ENCODE peak calls at places on chromosome 18, in ten cellular contexts. One of them, this sample, is unnamed.

GRCh38 chr18:45702871-45703270 is 21.1 kb upstream of the SLC14A1 start:
- DNase-seq in cardiac muscle cell: no peak
- DNase-seq in Panc1: no peak
- DNase-seq in WTC11: no peak
- DNase-seq in fibroblast of pulmonary artery: no peak
- DNase-seq in CD8-positive, alpha-beta T cell: no peak
- DNase-seq in neural crest cell: no peak
- DNase-seq in upper lobe of right lung: no peak
- DNase-seq in nephron progenitor cell: no peak
- DNase-seq in A549: no peak
- DNase-seq in this sample: no peak

GRCh38 chr18:54415086-54415485 is 57.4 kb downstream of the C18orf54 start:
- DNase-seq in A549: no peak
- DNase-seq in WTC11: no peak
- DNase-seq in cardiac muscle cell: no peak
- DNase-seq in CD8-positive, alpha-beta T cell: no peak
- DNase-seq in neural crest cell: no peak
- DNase-seq in fibroblast of pulmonary artery: no peak
- DNase-seq in nephron progenitor cell: no peak
- DNase-seq in Panc1: no peak
- DNase-seq in upper lobe of right lung: no peak
- DNase-seq in this sample: no peak

GRCh38 chr18:54129448-54130134 is 94.9 kb downstream of the MBD2 start:
- DNase-seq in CD8-positive, alpha-beta T cell: no peak
- DNase-seq in neural crest cell: no peak
- DNase-seq in fibroblast of pulmonary artery: no peak
- DNase-seq in Panc1: no peak
- DNase-seq in upper lobe of right lung: no peak
- DNase-seq in cardiac muscle cell: no peak
- DNase-seq in A549: no peak
- DNase-seq in nephron progenitor cell: no peak
- DNase-seq in WTC11: no peak
- DNase-seq in this sample: no peak

GRCh38 chr18:21833619-21834300 is 93.2 kb downstream of the MIB1 start:
- DNase-seq in CD8-positive, alpha-beta T cell: no peak
- DNase-seq in nephron progenitor cell: no peak
- DNase-seq in cardiac muscle cell: peak
- DNase-seq in neural crest cell: no peak
- DNase-seq in Panc1: no peak
- DNase-seq in A549: no peak
- DNase-seq in WTC11: no peak
- DNase-seq in fibroblast of pulmonary artery: no peak
- DNase-seq in upper lobe of right lung: no peak
- DNase-seq in this sample: no peak

GRCh38 chr18:63515279-63515678 is 26.9 kb upstream of the SERPINB12 start:
- DNase-seq in WTC11: no peak
- DNase-seq in Panc1: no peak
- DNase-seq in A549: no peak
- DNase-seq in fibroblast of pulmonary artery: no peak
- DNase-seq in upper lobe of right lung: no peak
- DNase-seq in cardiac muscle cell: no peak
- DNase-seq in nephron progenitor cell: no peak
- DNase-seq in neural crest cell: no peak
- DNase-seq in CD8-positive, alpha-beta T cell: no peak
- DNase-seq in this sample: no peak

GRCh38 chr18:35861367-35862114 is 110.9 kb upstream of the RMP24 start:
- DNase-seq in Panc1: no peak
- DNase-seq in cardiac muscle cell: peak
- DNase-seq in upper lobe of right lung: no peak
- DNase-seq in fibroblast of pulmonary artery: no peak
- DNase-seq in A549: no peak
- DNase-seq in CD8-positive, alpha-beta T cell: no peak
- DNase-seq in WTC11: no peak
- DNase-seq in nephron progenitor cell: no peak
- DNase-seq in neural crest cell: no peak
- DNase-seq in this sample: no peak

GRCh38 chr18:59460060-59460395 is 101.0 kb upstream of the LMAN1 start:
- DNase-seq in fibroblast of pulmonary artery: peak
- DNase-seq in cardiac muscle cell: peak
- DNase-seq in A549: no peak
- DNase-seq in nephron progenitor cell: no peak
- DNase-seq in CD8-positive, alpha-beta T cell: no peak
- DNase-seq in Panc1: no peak
- DNase-seq in WTC11: no peak
- DNase-seq in upper lobe of right lung: no peak
- DNase-seq in neural crest cell: no peak
- DNase-seq in this sample: no peak

GRCh38 chr18:75407468-75408437 is 19.8 kb downstream of the SMIM21 start:
- DNase-seq in WTC11: peak
- DNase-seq in fibroblast of pulmonary artery: peak
- DNase-seq in upper lobe of right lung: no peak
- DNase-seq in A549: no peak
- DNase-seq in CD8-positive, alpha-beta T cell: no peak
- DNase-seq in neural crest cell: no peak
- DNase-seq in cardiac muscle cell: peak
- DNase-seq in nephron progenitor cell: peak
- DNase-seq in Panc1: no peak
- DNase-seq in this sample: no peak

GRCh38 chr18:55165399-55166125 is 206.3 kb upstream of the CCDC68 start:
- DNase-seq in A549: no peak
- DNase-seq in nephron progenitor cell: no peak
- DNase-seq in neural crest cell: no peak
- DNase-seq in cardiac muscle cell: no peak
- DNase-seq in upper lobe of right lung: no peak
- DNase-seq in CD8-positive, alpha-beta T cell: no peak
- DNase-seq in Panc1: no peak
- DNase-seq in fibroblast of pulmonary artery: no peak
- DNase-seq in WTC11: no peak
- DNase-seq in this sample: no peak

GRCh38 chr18:61402761-61403160 is 69.5 kb downstream of the CDH20 start:
- DNase-seq in neural crest cell: no peak
- DNase-seq in CD8-positive, alpha-beta T cell: no peak
- DNase-seq in cardiac muscle cell: no peak
- DNase-seq in A549: no peak
- DNase-seq in upper lobe of right lung: no peak
- DNase-seq in WTC11: no peak
- DNase-seq in fibroblast of pulmonary artery: no peak
- DNase-seq in nephron progenitor cell: no peak
- DNase-seq in Panc1: no peak
- DNase-seq in this sample: no peak

GRCh38 chr18:12599966-12600365 is 57.9 kb downstream of the SPIRE1 start:
- DNase-seq in CD8-positive, alpha-beta T cell: no peak
- DNase-seq in cardiac muscle cell: no peak
- DNase-seq in nephron progenitor cell: no peak
- DNase-seq in upper lobe of right lung: no peak
- DNase-seq in A549: no peak
- DNase-seq in WTC11: no peak
- DNase-seq in neural crest cell: no peak
- DNase-seq in fibroblast of pulmonary artery: no peak
- DNase-seq in Panc1: no peak
- DNase-seq in this sample: no peak

GRCh38 chr18:12608292-12608691 is 49.6 kb downstream of the SPIRE1 start:
- DNase-seq in neural crest cell: no peak
- DNase-seq in CD8-positive, alpha-beta T cell: no peak
- DNase-seq in A549: no peak
- DNase-seq in nephron progenitor cell: no peak
- DNase-seq in WTC11: no peak
- DNase-seq in upper lobe of right lung: no peak
- DNase-seq in cardiac muscle cell: peak
- DNase-seq in fibroblast of pulmonary artery: peak
- DNase-seq in Panc1: no peak
- DNase-seq in this sample: no peak

GRCh38 chr18:12599543-12599942 is 58.4 kb downstream of the SPIRE1 start:
- DNase-seq in CD8-positive, alpha-beta T cell: no peak
- DNase-seq in upper lobe of right lung: no peak
- DNase-seq in Panc1: no peak
- DNase-seq in cardiac muscle cell: no peak
- DNase-seq in A549: no peak
- DNase-seq in WTC11: no peak
- DNase-seq in nephron progenitor cell: no peak
- DNase-seq in neural crest cell: no peak
- DNase-seq in fibroblast of pulmonary artery: no peak
- DNase-seq in this sample: no peak

GRCh38 chr18:12606592-12607315 is 51.2 kb downstream of the SPIRE1 start:
- DNase-seq in cardiac muscle cell: peak
- DNase-seq in neural crest cell: no peak
- DNase-seq in upper lobe of right lung: no peak
- DNase-seq in WTC11: no peak
- DNase-seq in fibroblast of pulmonary artery: peak
- DNase-seq in A549: peak
- DNase-seq in nephron progenitor cell: no peak
- DNase-seq in CD8-positive, alpha-beta T cell: no peak
- DNase-seq in Panc1: peak
- DNase-seq in this sample: no peak

DNA sequence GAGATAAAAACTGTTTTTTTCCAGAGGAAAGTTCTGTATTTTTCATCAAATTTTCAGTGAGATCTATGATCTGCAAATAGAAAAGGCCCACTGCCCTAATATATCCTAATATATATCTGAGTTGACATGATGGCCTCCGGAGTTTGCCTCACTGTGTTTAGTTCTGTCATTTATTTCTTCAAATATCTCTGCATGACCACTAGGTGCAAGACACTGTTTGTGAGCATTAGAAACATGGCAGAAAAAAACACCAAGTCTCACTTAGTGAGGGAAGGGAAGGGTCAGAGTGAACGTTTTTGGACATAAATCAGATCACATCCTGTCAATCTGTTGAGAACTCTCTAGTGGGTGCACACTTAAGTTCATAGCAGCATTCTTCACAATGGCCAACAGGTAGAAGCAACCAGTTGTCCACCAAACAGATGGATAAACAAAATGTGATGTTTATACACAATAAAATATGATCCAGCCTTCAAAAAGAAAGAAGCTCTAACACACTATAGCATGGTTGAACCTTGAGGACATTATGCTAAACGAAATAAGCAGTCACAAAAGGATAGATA is 53.4 kb downstream of the SPIRE1 start:
- DNase-seq in neural crest cell: no peak
- DNase-seq in nephron progenitor cell: no peak
- DNase-seq in CD8-positive, alpha-beta T cell: no peak
- DNase-seq in fibroblast of pulmonary artery: no peak
- DNase-seq in cardiac muscle cell: no peak
- DNase-seq in A549: no peak
- DNase-seq in Panc1: no peak
- DNase-seq in WTC11: no peak
- DNase-seq in upper lobe of right lung: no peak
- DNase-seq in this sample: no peak
- TF ChIP-seq CTCF in neural crest cell: peak
- TF ChIP-seq CTCF in nephron progenitor cell: no peak
- TF ChIP-seq CTCF in CD8-positive, alpha-beta T cell: no peak
- TF ChIP-seq CTCF in fibroblast of pulmonary artery: no peak
- TF ChIP-seq CTCF in cardiac muscle cell: peak
- TF ChIP-seq CTCF in A549: no peak
- TF ChIP-seq CTCF in Panc1: peak
- TF ChIP-seq CTCF in WTC11: no peak
- TF ChIP-seq CTCF in upper lobe of right lung: no peak
- TF ChIP-seq CTCF in this sample: peak

DNA sequence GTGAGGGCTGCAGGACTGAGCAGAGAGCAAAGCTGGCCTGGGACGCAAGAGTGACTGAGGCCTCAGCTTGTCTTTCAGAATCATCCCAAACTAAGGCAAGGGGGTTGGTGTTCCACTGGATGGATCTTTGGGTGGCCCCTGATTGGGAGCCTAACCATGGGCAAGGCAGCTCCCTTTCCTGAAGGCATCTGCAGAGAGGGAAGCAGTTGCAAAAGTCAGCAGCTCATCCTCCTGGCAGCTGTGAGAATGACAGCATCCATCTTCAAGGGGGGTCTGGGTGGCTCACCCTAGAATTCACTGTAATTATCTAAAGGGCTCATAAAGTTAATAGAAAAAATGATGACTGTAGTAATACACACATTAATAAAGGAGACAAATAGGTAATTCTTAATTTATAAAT is 46.5 kb upstream of the RAB31 start:
- DNase-seq in A549: peak
- DNase-seq in upper lobe of right lung: no peak
- DNase-seq in Panc1: no peak
- DNase-seq in cardiac muscle cell: peak
- DNase-seq in nephron progenitor cell: no peak
- DNase-seq in neural crest cell: no peak
- DNase-seq in WTC11: no peak
- DNase-seq in fibroblast of pulmonary artery: no peak
- DNase-seq in CD8-positive, alpha-beta T cell: no peak
- DNase-seq in this sample: no peak
- TF ChIP-seq CTCF in A549: peak
- TF ChIP-seq CTCF in upper lobe of right lung: no peak
- TF ChIP-seq CTCF in Panc1: no peak
- TF ChIP-seq CTCF in cardiac muscle cell: peak
- TF ChIP-seq CTCF in nephron progenitor cell: no peak
- TF ChIP-seq CTCF in neural crest cell: no peak
- TF ChIP-seq CTCF in WTC11: no peak
- TF ChIP-seq CTCF in fibroblast of pulmonary artery: peak
- TF ChIP-seq CTCF in CD8-positive, alpha-beta T cell: no peak
- TF ChIP-seq CTCF in this sample: peak

DNA sequence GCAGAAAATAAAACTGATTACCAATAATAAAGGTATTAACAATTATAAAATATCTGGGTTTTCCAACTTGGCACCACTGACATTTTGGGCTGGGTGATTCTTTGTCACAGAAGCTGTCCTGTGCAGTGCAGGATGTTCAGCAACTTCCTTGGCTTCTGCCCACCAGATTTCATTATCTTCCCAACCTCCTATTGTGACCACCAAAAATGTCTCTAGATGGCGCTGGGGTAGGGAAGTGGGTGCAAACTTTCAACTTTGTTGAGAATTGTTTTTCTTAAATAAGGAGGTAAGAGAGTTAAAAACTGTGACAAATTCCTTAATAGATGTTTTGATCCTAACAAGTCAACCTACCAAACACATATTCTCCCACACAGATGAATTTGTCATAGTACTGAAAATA is 90.1 kb downstream of the GAREM1 start:
- DNase-seq in upper lobe of right lung: no peak
- DNase-seq in fibroblast of pulmonary artery: peak
- DNase-seq in WTC11: no peak
- DNase-seq in nephron progenitor cell: no peak
- DNase-seq in Panc1: no peak
- DNase-seq in A549: no peak
- DNase-seq in neural crest cell: no peak
- DNase-seq in cardiac muscle cell: peak
- DNase-seq in CD8-positive, alpha-beta T cell: no peak
- DNase-seq in this sample: no peak
- TF ChIP-seq CTCF in upper lobe of right lung: no peak
- TF ChIP-seq CTCF in fibroblast of pulmonary artery: peak
- TF ChIP-seq CTCF in WTC11: no peak
- TF ChIP-seq CTCF in nephron progenitor cell: no peak
- TF ChIP-seq CTCF in Panc1: no peak
- TF ChIP-seq CTCF in A549: no peak
- TF ChIP-seq CTCF in neural crest cell: no peak
- TF ChIP-seq CTCF in cardiac muscle cell: peak
- TF ChIP-seq CTCF in CD8-positive, alpha-beta T cell: no peak
- TF ChIP-seq CTCF in this sample: peak

DNA sequence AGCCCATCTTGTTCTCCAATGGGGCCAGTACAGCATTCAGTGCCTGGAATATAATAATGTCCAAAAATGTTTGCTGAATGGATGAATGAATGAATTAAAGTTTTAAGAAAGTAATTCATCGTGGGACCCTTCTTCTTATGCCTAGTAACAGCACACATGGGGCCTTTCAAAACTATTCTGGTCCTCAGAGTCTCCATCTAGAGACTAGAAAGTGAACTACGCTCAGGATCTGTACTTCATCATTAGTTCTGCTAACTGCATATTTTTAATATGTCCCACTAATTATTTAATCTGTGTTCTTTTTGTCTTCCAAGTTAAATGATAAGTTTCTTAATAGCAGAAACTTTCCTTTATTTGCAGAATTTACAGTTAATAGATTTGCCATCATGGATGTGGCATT is 172.5 kb downstream of the SMAD2 start:
- DNase-seq in upper lobe of right lung: no peak
- DNase-seq in CD8-positive, alpha-beta T cell: no peak
- DNase-seq in A549: no peak
- DNase-seq in cardiac muscle cell: no peak
- DNase-seq in neural crest cell: no peak
- DNase-seq in Panc1: no peak
- DNase-seq in fibroblast of pulmonary artery: peak
- DNase-seq in nephron progenitor cell: no peak
- DNase-seq in WTC11: no peak
- DNase-seq in this sample: no peak
- TF ChIP-seq CTCF in upper lobe of right lung: peak
- TF ChIP-seq CTCF in CD8-positive, alpha-beta T cell: peak
- TF ChIP-seq CTCF in A549: no peak
- TF ChIP-seq CTCF in cardiac muscle cell: peak
- TF ChIP-seq CTCF in neural crest cell: peak
- TF ChIP-seq CTCF in Panc1: peak
- TF ChIP-seq CTCF in fibroblast of pulmonary artery: peak
- TF ChIP-seq CTCF in nephron progenitor cell: peak
- TF ChIP-seq CTCF in WTC11: peak
- TF ChIP-seq CTCF in this sample: peak

This sample was measured in chondrocyte.